ENCODE peak calls at places on chromosomes 3 and 15, in four cellular contexts. One of them, this sample, is unnamed.

GRCh38 chr15:34616613-34617012 is 33.2 kb upstream of the GOLGA8B start:
- DNase-seq in A549: peak; percentile 17
- DNase-seq in activated CD8-positive, alpha-beta memory T cell treated with anti-CD3 and anti-CD28 coated beads for 48 hours: no peak
- DNase-seq in NCI-H1105: no peak
- DNase-seq in this sample: no peak

GRCh38 chr3:120472121-120472844 is 21.5 kb upstream of the FSTL1 start:
- DNase-seq in activated CD8-positive, alpha-beta memory T cell treated with anti-CD3 and anti-CD28 coated beads for 48 hours: no peak
- DNase-seq in A549: no peak
- DNase-seq in NCI-H1105: no peak
- DNase-seq in this sample: no peak

GRCh38 chr3:106731230-106731629 is 646.0 kb upstream of the CCDC54 start:
- DNase-seq in A549: no peak
- DNase-seq in NCI-H1105: no peak
- DNase-seq in activated CD8-positive, alpha-beta memory T cell treated with anti-CD3 and anti-CD28 coated beads for 48 hours: no peak
- DNase-seq in this sample: no peak

GRCh38 chr3:131390331-131390730 is 8.8 kb downstream of the NUDT16 start:
- DNase-seq in A549: no peak
- DNase-seq in NCI-H1105: no peak
- DNase-seq in activated CD8-positive, alpha-beta memory T cell treated with anti-CD3 and anti-CD28 coated beads for 48 hours: no peak
- DNase-seq in this sample: no peak

GRCh38 chr3:193971268-193971751 is 164.6 kb upstream of the HES1 start:
- DNase-seq in activated CD8-positive, alpha-beta memory T cell treated with anti-CD3 and anti-CD28 coated beads for 48 hours: no peak
- DNase-seq in A549: no peak
- DNase-seq in NCI-H1105: no peak
- DNase-seq in this sample: no peak

GRCh38 chr3:10551821-10552630 is 46.6 kb upstream of the ATP2B2 start:
- DNase-seq in A549: peak; percentile 25
- DNase-seq in activated CD8-positive, alpha-beta memory T cell treated with anti-CD3 and anti-CD28 coated beads for 48 hours: peak; percentile 68
- DNase-seq in NCI-H1105: no peak
- DNase-seq in this sample: no peak

GRCh38 chr15:88255496-88256171 is 905 bp downstream of the NTRK3 start:
- DNase-seq in activated CD8-positive, alpha-beta memory T cell treated with anti-CD3 and anti-CD28 coated beads for 48 hours: no peak
- DNase-seq in A549: peak; percentile 55
- DNase-seq in NCI-H1105: peak; percentile 27
- DNase-seq in this sample: no peak

GRCh38 chr3:47522082-47522987 is 8.8 kb upstream of the ELP6 start:
- DNase-seq in activated CD8-positive, alpha-beta memory T cell treated with anti-CD3 and anti-CD28 coated beads for 48 hours: peak; percentile 42
- DNase-seq in A549: peak; percentile 59
- DNase-seq in NCI-H1105: peak; percentile 70
- DNase-seq in this sample: peak; percentile 73

GRCh38 chr3:121819236-121819635 is 15.6 kb downstream of the IQCB1 start:
- DNase-seq in NCI-H1105: no peak
- DNase-seq in activated CD8-positive, alpha-beta memory T cell treated with anti-CD3 and anti-CD28 coated beads for 48 hours: no peak
- DNase-seq in A549: no peak
- DNase-seq in this sample: no peak

GRCh38 chr15:70435369-70435768 is 328.0 kb downstream of the UACA start:
- DNase-seq in activated CD8-positive, alpha-beta memory T cell treated with anti-CD3 and anti-CD28 coated beads for 48 hours: no peak
- DNase-seq in NCI-H1105: no peak
- DNase-seq in A549: no peak
- DNase-seq in this sample: no peak

GRCh38 chr15:90497374-90497773 is 32.3 kb upstream of the CRTC3 start:
- DNase-seq in NCI-H1105: no peak
- DNase-seq in activated CD8-positive, alpha-beta memory T cell treated with anti-CD3 and anti-CD28 coated beads for 48 hours: no peak
- DNase-seq in A549: no peak
- DNase-seq in this sample: no peak